ENCODE peak calls at places on chromosomes 11 and 22, in four cellular contexts. N, O, C and E are unnamed samples.

GRCh38 chr11:12757416-12757815 is 83.2 kb downstream of the TEAD1 start:
- DNase-seq in N (no peak), O (no peak), C (peak), E (no peak)

GRCh38 chr11:126029805-126030204 is 32.9 kb downstream of the CDON start:
- DNase-seq in N (peak), O (no peak), C (no peak), E (no peak)

GRCh38 chr11:122861631-122862030 is 20.9 kb upstream of the JHY start:
- DNase-seq in N (no peak), O (peak), C (no peak), E (no peak)

GRCh38 chr11:19966927-19967326 is 193.3 kb downstream of the DBX1 start:
- DNase-seq in N (no peak), O (no peak), C (no peak), E (no peak)

GRCh38 chr11:73226297-73227006 is 8.4 kb downstream of the P2RY2 start:
- DNase-seq in N (no peak), O (no peak), C (no peak), E (peak)

GRCh38 chr11:83459802-83460201 is 173.6 kb upstream of the CCDC90B start:
- DNase-seq in N (no peak), O (peak), C (no peak), E (no peak)

GRCh38 chr11:118918128-118918685 is 7.5 kb downstream of the BCL9L start:
- DNase-seq in N (peak), O (peak), C (peak), E (peak)

GRCh38 chr11:126390418-126390817 is 34.9 kb downstream of the ST3GAL4 start:
- DNase-seq in N (no peak), O (no peak), C (peak), E (no peak)

GRCh38 chr11:78876686-78877085 is 302.0 kb upstream of the NARS2 start:
- DNase-seq in N (no peak), O (peak), C (no peak), E (no peak)

DNA sequence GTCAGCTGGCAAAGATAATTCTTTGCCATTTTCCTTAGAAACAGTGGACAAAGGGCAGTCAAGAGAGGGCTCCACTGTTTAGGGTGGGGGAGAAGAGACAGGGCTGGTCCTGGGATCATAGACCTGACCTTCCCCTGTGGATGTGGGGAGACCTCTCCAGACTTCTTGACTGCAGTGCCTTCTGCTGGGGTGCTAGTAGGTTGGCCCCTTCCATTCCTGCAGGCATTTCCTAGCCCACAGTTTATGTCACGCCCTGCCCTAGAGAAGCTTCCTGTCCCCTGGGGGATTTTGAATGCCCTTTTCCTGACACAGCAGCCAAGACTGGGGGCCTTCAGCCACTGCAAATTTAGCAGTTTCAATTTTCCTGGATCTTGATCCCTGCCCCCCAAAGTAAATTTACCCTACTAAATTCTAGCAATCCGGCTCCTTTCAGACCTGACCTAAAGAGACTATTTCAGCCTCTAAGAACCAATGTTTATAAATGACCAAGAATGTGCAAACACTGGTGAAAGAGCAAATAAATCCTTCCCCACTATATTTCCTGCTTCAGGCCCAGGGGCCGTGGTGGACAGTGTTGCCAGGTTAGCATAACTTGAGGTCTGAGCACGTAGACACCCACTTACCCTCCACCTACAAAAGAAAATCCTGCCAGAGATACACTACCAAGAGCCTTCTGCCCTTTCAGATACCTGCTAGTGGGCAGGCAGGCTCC is 58.4 kb downstream of the PPFIBP2 start:
- DNase-seq in N (peak), O (no peak), C (no peak), E (peak)
- TF ChIP-seq CTCF in N (no peak), O (no peak), C (no peak), E (no peak)

GRCh38 chr11:16526947-16527346 is 170.6 kb upstream of the SOX6 start:
- DNase-seq in N (no peak), O (no peak), C (no peak), E (no peak)
- TF ChIP-seq CTCF in N (no peak), O (no peak), C (no peak), E (no peak)

GRCh38 chr11:120648706-120649250 is 137.2 kb downstream of the GRIK4 start:
- DNase-seq in N (no peak), O (no peak), C (no peak), E (no peak)

GRCh38 chr11:120651396-120651795 is 139.8 kb downstream of the GRIK4 start:
- DNase-seq in N (no peak), O (no peak), C (no peak), E (peak)

GRCh38 chr11:120649316-120649715 is 137.8 kb downstream of the GRIK4 start:
- DNase-seq in N (no peak), O (no peak), C (no peak), E (no peak)

GRCh38 chr11:120652705-120653335 is 141.3 kb downstream of the GRIK4 start:
- DNase-seq in N (no peak), O (no peak), C (peak), E (peak)

DNA sequence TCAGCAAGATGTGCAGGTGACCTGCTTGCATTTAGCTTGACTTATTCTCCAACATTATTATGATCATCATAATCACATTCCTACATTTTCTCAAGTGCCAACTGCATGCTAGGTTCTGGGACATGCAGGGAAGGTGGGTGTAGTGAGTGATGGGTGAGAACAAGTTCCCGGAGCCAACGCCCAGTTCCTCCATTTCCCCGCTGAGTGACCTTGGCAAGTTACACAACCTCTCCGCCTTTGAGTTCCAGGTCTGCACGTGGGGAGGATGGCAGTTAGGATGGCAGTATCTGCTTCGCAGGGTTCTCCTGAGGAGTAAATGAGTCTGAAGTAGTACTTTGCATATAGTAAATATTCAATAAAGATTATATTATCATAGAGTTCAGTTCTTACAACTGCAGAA is 140.3 kb downstream of the GRIK4 start:
- DNase-seq in N (no peak), O (no peak), C (no peak), E (peak)
- TF ChIP-seq CTCF in N (no peak), O (no peak), C (no peak), E (no peak)

DNA sequence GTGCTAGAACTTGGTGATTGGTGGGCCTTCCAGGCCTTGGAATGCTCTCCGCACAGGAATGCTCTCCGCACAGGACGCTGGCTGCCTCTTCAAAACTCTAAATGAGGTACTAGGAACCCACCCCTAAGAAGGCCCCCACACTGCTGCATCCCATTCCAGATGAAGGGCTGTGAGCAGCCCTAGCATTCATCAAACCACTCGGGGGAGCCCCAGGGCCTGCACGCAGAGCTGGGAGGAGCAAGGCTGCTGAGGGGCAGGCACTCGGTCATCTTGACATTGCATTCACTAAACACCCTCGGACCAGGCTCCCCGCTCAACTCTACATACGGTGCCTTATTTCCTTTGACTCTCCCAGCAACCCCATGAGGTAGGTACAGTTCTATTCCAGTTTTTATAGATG is 49.2 kb upstream of the EMID1 start:
- DNase-seq in N (peak), O (no peak), C (peak), E (no peak)
- TF ChIP-seq CTCF in N (peak), O (no peak), C (peak), E (no peak)

GRCh38 chr22:50610041-50610451 is 9.5 kb downstream of the MAPK8IP2 start:
- DNase-seq in N (no peak), O (no peak), C (no peak), E (no peak)

GRCh38 chr22:50607366-50608020 is 6.9 kb downstream of the MAPK8IP2 start:
- DNase-seq in N (no peak), O (no peak), C (no peak), E (no peak)

GRCh38 chr22:50610581-50610980 is 10.0 kb downstream of the MAPK8IP2 start:
- DNase-seq in N (no peak), O (no peak), C (no peak), E (no peak)

GRCh38 chr22:50609599-50609998 is 9.0 kb downstream of the MAPK8IP2 start:
- DNase-seq in N (no peak), O (no peak), C (no peak), E (no peak)

DNA sequence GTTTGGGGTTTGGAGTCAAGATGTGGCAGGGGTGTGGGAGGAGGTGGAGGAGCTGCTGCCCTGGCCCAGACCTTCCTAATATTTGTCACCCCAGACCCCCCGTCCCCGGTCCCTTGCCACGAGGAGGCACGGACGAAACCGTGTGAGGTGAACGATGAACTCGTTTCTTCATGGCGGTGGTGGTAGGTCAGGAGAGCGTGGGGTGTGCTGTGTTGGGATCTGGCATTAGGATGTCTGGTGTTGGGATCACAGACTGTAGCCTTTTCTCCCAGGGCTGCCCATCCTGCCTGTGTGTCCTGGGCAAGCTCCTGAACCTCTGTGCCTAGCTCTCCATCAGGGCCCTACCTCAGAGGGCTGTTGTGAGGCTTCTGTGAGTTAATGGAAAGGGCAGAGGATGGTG is 8.4 kb downstream of the MAPK8IP2 start:
- DNase-seq in N (no peak), O (no peak), C (no peak), E (no peak)
- TF ChIP-seq CTCF in N (no peak), O (no peak), C (no peak), E (no peak)

GRCh38 chr11:112345166-112345565 is 84.5 kb upstream of the PLET1 start:
- DNase-seq in N (no peak), O (no peak), C (no peak), E (no peak)

GRCh38 chr11:112343368-112344039 is 82.8 kb upstream of the PLET1 start:
- DNase-seq in N (no peak), O (peak), C (peak), E (peak)

GRCh38 chr11:112344040-112344413 is 83.4 kb upstream of the PLET1 start:
- DNase-seq in N (no peak), O (no peak), C (no peak), E (no peak)

GRCh38 chr11:112346586-112346985 is 85.9 kb upstream of the PLET1 start:
- DNase-seq in N (no peak), O (no peak), C (no peak), E (no peak)

DNA sequence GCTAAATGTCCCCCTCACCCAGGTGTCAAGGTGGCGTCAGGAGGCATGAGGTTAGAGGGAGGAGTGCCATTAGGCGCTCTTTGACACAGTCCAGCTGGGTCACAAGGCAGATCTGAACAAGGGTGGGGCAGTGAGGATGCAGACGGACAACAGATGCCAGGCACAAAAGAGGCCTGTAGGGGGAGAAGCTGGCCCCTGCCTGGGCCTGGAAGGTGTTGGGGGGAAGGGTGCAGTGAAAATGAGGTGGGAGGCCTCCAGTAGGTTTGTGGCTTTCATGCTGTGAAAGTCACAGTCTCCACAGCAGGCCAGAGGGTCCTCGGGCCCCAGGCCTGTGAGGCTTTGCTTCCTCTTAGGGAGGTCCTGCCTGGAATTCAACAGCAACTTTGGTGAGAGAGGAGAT is 85.0 kb upstream of the PLET1 start:
- DNase-seq in N (no peak), O (no peak), C (no peak), E (peak)
- TF ChIP-seq CTCF in N (peak), O (no peak), C (no peak), E (peak)